ENCODE peak calls at places on chromosomes 3 and 15, in eight cellular contexts. One of them, this sample, is unnamed.

GRCh38 chr3:105997800-105998526 is 129.2 kb upstream of the CBLB start:
- DNase-seq in EL: peak; percentile 93
- DNase-seq in T47D: no peak
- DNase-seq in HuH-7: no peak
- DNase-seq in C1 segment of cervical spinal cord: no peak
- DNase-seq in stimulated activated CD4-positive, alpha-beta T cell treated with anti-CD3 and anti-CD28 coated beads, Interleukin-12 subunit alpha, Interleukin-12 subunit beta, amount 100 ng/mL, for 24 hours: no peak
- DNase-seq in activated gamma-delta T cell treated with anti-CD3 and anti-CD28 coated beads, Interleukin-2, amount 50 U/mL, for 16 hours: no peak
- DNase-seq in ovary: no peak
- DNase-seq in this sample: no peak

GRCh38 chr3:171873561-171873960 is 30.4 kb downstream of the TMEM212 start:
- DNase-seq in EL: peak; percentile 81
- DNase-seq in T47D: no peak
- DNase-seq in HuH-7: no peak
- DNase-seq in C1 segment of cervical spinal cord: no peak
- DNase-seq in stimulated activated CD4-positive, alpha-beta T cell treated with anti-CD3 and anti-CD28 coated beads, Interleukin-12 subunit alpha, Interleukin-12 subunit beta, amount 100 ng/mL, for 24 hours: no peak
- DNase-seq in activated gamma-delta T cell treated with anti-CD3 and anti-CD28 coated beads, Interleukin-2, amount 50 U/mL, for 16 hours: no peak
- DNase-seq in ovary: no peak
- DNase-seq in this sample: no peak

GRCh38 chr3:64344721-64345207 is 119.5 kb upstream of the PRICKLE2 start:
- DNase-seq in EL: peak; percentile 70
- DNase-seq in T47D: peak; percentile 13
- DNase-seq in HuH-7: no peak
- DNase-seq in C1 segment of cervical spinal cord: no peak
- DNase-seq in stimulated activated CD4-positive, alpha-beta T cell treated with anti-CD3 and anti-CD28 coated beads, Interleukin-12 subunit alpha, Interleukin-12 subunit beta, amount 100 ng/mL, for 24 hours: no peak
- DNase-seq in activated gamma-delta T cell treated with anti-CD3 and anti-CD28 coated beads, Interleukin-2, amount 50 U/mL, for 16 hours: no peak
- DNase-seq in ovary: no peak
- DNase-seq in this sample: no peak

GRCh38 chr3:142210144-142210543 is 15.2 kb downstream of the GK5 start:
- DNase-seq in EL: no peak
- DNase-seq in T47D: no peak
- DNase-seq in HuH-7: no peak
- DNase-seq in C1 segment of cervical spinal cord: no peak
- DNase-seq in stimulated activated CD4-positive, alpha-beta T cell treated with anti-CD3 and anti-CD28 coated beads, Interleukin-12 subunit alpha, Interleukin-12 subunit beta, amount 100 ng/mL, for 24 hours: no peak
- DNase-seq in activated gamma-delta T cell treated with anti-CD3 and anti-CD28 coated beads, Interleukin-2, amount 50 U/mL, for 16 hours: no peak
- DNase-seq in ovary: peak; percentile 54
- DNase-seq in this sample: no peak

GRCh38 chr3:50671331-50671730 is 3.4 kb upstream of the DOCK3 start:
- DNase-seq in EL: peak; percentile 84
- DNase-seq in T47D: peak; percentile 19
- DNase-seq in HuH-7: no peak
- DNase-seq in C1 segment of cervical spinal cord: no peak
- DNase-seq in stimulated activated CD4-positive, alpha-beta T cell treated with anti-CD3 and anti-CD28 coated beads, Interleukin-12 subunit alpha, Interleukin-12 subunit beta, amount 100 ng/mL, for 24 hours: no peak
- DNase-seq in activated gamma-delta T cell treated with anti-CD3 and anti-CD28 coated beads, Interleukin-2, amount 50 U/mL, for 16 hours: no peak
- DNase-seq in ovary: no peak
- DNase-seq in this sample: no peak

GRCh38 chr15:88196961-88197360 is 59.6 kb downstream of the NTRK3 start:
- DNase-seq in EL: no peak
- DNase-seq in T47D: no peak
- DNase-seq in HuH-7: no peak
- DNase-seq in C1 segment of cervical spinal cord: no peak
- DNase-seq in stimulated activated CD4-positive, alpha-beta T cell treated with anti-CD3 and anti-CD28 coated beads, Interleukin-12 subunit alpha, Interleukin-12 subunit beta, amount 100 ng/mL, for 24 hours: no peak
- DNase-seq in activated gamma-delta T cell treated with anti-CD3 and anti-CD28 coated beads, Interleukin-2, amount 50 U/mL, for 16 hours: no peak
- DNase-seq in ovary: no peak
- DNase-seq in this sample: no peak

GRCh38 chr15:60972301-60972700 is 256.8 kb downstream of the RORA start:
- DNase-seq in EL: peak; percentile 92
- DNase-seq in T47D: no peak
- DNase-seq in HuH-7: no peak
- DNase-seq in C1 segment of cervical spinal cord: no peak
- DNase-seq in stimulated activated CD4-positive, alpha-beta T cell treated with anti-CD3 and anti-CD28 coated beads, Interleukin-12 subunit alpha, Interleukin-12 subunit beta, amount 100 ng/mL, for 24 hours: no peak
- DNase-seq in activated gamma-delta T cell treated with anti-CD3 and anti-CD28 coated beads, Interleukin-2, amount 50 U/mL, for 16 hours: no peak
- DNase-seq in ovary: no peak
- DNase-seq in this sample: no peak

GRCh38 chr15:68598171-68599152 is 19.7 kb downstream of the CORO2B start:
- DNase-seq in EL: no peak
- DNase-seq in T47D: no peak
- DNase-seq in HuH-7: no peak
- DNase-seq in C1 segment of cervical spinal cord: no peak
- DNase-seq in stimulated activated CD4-positive, alpha-beta T cell treated with anti-CD3 and anti-CD28 coated beads, Interleukin-12 subunit alpha, Interleukin-12 subunit beta, amount 100 ng/mL, for 24 hours: no peak
- DNase-seq in activated gamma-delta T cell treated with anti-CD3 and anti-CD28 coated beads, Interleukin-2, amount 50 U/mL, for 16 hours: no peak
- DNase-seq in ovary: peak; percentile 67
- DNase-seq in this sample: no peak

GRCh38 chr3:31170932-31171670 is 276.6 kb upstream of the GADL1 start:
- DNase-seq in EL: peak; percentile 94
- DNase-seq in T47D: no peak
- DNase-seq in HuH-7: no peak
- DNase-seq in C1 segment of cervical spinal cord: no peak
- DNase-seq in stimulated activated CD4-positive, alpha-beta T cell treated with anti-CD3 and anti-CD28 coated beads, Interleukin-12 subunit alpha, Interleukin-12 subunit beta, amount 100 ng/mL, for 24 hours: no peak
- DNase-seq in activated gamma-delta T cell treated with anti-CD3 and anti-CD28 coated beads, Interleukin-2, amount 50 U/mL, for 16 hours: no peak
- DNase-seq in ovary: no peak
- DNase-seq in this sample: no peak

GRCh38 chr3:78632925-78633324 is 1134.9 kb downstream of the ROBO1 start:
- DNase-seq in EL: no peak
- DNase-seq in T47D: no peak
- DNase-seq in HuH-7: no peak
- DNase-seq in C1 segment of cervical spinal cord: no peak
- DNase-seq in stimulated activated CD4-positive, alpha-beta T cell treated with anti-CD3 and anti-CD28 coated beads, Interleukin-12 subunit alpha, Interleukin-12 subunit beta, amount 100 ng/mL, for 24 hours: no peak
- DNase-seq in activated gamma-delta T cell treated with anti-CD3 and anti-CD28 coated beads, Interleukin-2, amount 50 U/mL, for 16 hours: no peak
- DNase-seq in ovary: no peak
- DNase-seq in this sample: no peak

GRCh38 chr3:30198162-30198561 is 408.2 kb upstream of the TGFBR2 start:
- DNase-seq in EL: no peak
- DNase-seq in T47D: no peak
- DNase-seq in HuH-7: no peak
- DNase-seq in C1 segment of cervical spinal cord: no peak
- DNase-seq in stimulated activated CD4-positive, alpha-beta T cell treated with anti-CD3 and anti-CD28 coated beads, Interleukin-12 subunit alpha, Interleukin-12 subunit beta, amount 100 ng/mL, for 24 hours: no peak
- DNase-seq in activated gamma-delta T cell treated with anti-CD3 and anti-CD28 coated beads, Interleukin-2, amount 50 U/mL, for 16 hours: no peak
- DNase-seq in ovary: no peak
- DNase-seq in this sample: no peak

GRCh38 chr3:195895078-195895899 is 13.1 kb downstream of the TNK2 start:
- DNase-seq in EL: peak; percentile 61
- DNase-seq in T47D: peak; percentile 94
- DNase-seq in HuH-7: peak; percentile 90
- DNase-seq in C1 segment of cervical spinal cord: peak; percentile 32
- DNase-seq in stimulated activated CD4-positive, alpha-beta T cell treated with anti-CD3 and anti-CD28 coated beads, Interleukin-12 subunit alpha, Interleukin-12 subunit beta, amount 100 ng/mL, for 24 hours: peak; percentile 34
- DNase-seq in activated gamma-delta T cell treated with anti-CD3 and anti-CD28 coated beads, Interleukin-2, amount 50 U/mL, for 16 hours: peak; percentile 27
- DNase-seq in ovary: peak; percentile 64
- DNase-seq in this sample: peak; percentile 46

GRCh38 chr15:100111103-100112060 is 230.4 kb downstream of the ADAMTS17 start:
- DNase-seq in EL: peak; percentile 79
- DNase-seq in T47D: no peak
- DNase-seq in HuH-7: no peak
- DNase-seq in C1 segment of cervical spinal cord: peak; percentile 19
- DNase-seq in stimulated activated CD4-positive, alpha-beta T cell treated with anti-CD3 and anti-CD28 coated beads, Interleukin-12 subunit alpha, Interleukin-12 subunit beta, amount 100 ng/mL, for 24 hours: no peak
- DNase-seq in activated gamma-delta T cell treated with anti-CD3 and anti-CD28 coated beads, Interleukin-2, amount 50 U/mL, for 16 hours: no peak
- DNase-seq in ovary: no peak
- DNase-seq in this sample: peak; percentile 14

GRCh38 chr3:152254031-152254430 is 14.7 kb upstream of the MBNL1 start:
- DNase-seq in EL: no peak
- DNase-seq in T47D: no peak
- DNase-seq in HuH-7: no peak
- DNase-seq in C1 segment of cervical spinal cord: no peak
- DNase-seq in stimulated activated CD4-positive, alpha-beta T cell treated with anti-CD3 and anti-CD28 coated beads, Interleukin-12 subunit alpha, Interleukin-12 subunit beta, amount 100 ng/mL, for 24 hours: no peak
- DNase-seq in activated gamma-delta T cell treated with anti-CD3 and anti-CD28 coated beads, Interleukin-2, amount 50 U/mL, for 16 hours: no peak
- DNase-seq in ovary: no peak
- DNase-seq in this sample: no peak

GRCh38 chr3:102006812-102007485 is 157.6 kb downstream of the NFKBIZ start:
- DNase-seq in EL: peak; percentile 92
- DNase-seq in T47D: no peak
- DNase-seq in HuH-7: no peak
- DNase-seq in C1 segment of cervical spinal cord: no peak
- DNase-seq in stimulated activated CD4-positive, alpha-beta T cell treated with anti-CD3 and anti-CD28 coated beads, Interleukin-12 subunit alpha, Interleukin-12 subunit beta, amount 100 ng/mL, for 24 hours: no peak
- DNase-seq in activated gamma-delta T cell treated with anti-CD3 and anti-CD28 coated beads, Interleukin-2, amount 50 U/mL, for 16 hours: no peak
- DNase-seq in ovary: no peak
- DNase-seq in this sample: no peak

GRCh38 chr3:146148468-146148931 is 12.5 kb downstream of the PLOD2 start:
- DNase-seq in EL: no peak
- DNase-seq in T47D: no peak
- DNase-seq in HuH-7: no peak
- DNase-seq in C1 segment of cervical spinal cord: no peak
- DNase-seq in stimulated activated CD4-positive, alpha-beta T cell treated with anti-CD3 and anti-CD28 coated beads, Interleukin-12 subunit alpha, Interleukin-12 subunit beta, amount 100 ng/mL, for 24 hours: no peak
- DNase-seq in activated gamma-delta T cell treated with anti-CD3 and anti-CD28 coated beads, Interleukin-2, amount 50 U/mL, for 16 hours: no peak
- DNase-seq in ovary: no peak
- DNase-seq in this sample: no peak

This sample was measured in activated CD4-positive, alpha-beta T cell treated with anti-CD3 and anti-CD28 coated beads, Interleukin-2, amount 50 U/mL, for 24 hours.